ENCODE peak calls at places on chromosome 5, in five cellular contexts. M, Y, R, Q and Z are unnamed samples.

GRCh38 chr5:177085985-177086917 is at the start of gene FGFR4:
- DNase-seq in M (no peak), Y (peak), R (peak), Q (no peak), Z (peak)

GRCh38 chr5:63961125-63961597 is 1.1 kb downstream of the HTR1A start:
- DNase-seq in M (no peak), Y (peak), R (no peak), Q (no peak), Z (no peak)

GRCh38 chr5:158117467-158118165 is 258.7 kb upstream of the CLINT1 start:
- DNase-seq in M (no peak), Y (no peak), R (no peak), Q (no peak), Z (no peak)

GRCh38 chr5:150077996-150078801 is 8.2 kb downstream of the CSF1R start:
- DNase-seq in M (no peak), Y (no peak), R (no peak), Q (no peak), Z (no peak)

GRCh38 chr5:6328173-6328572 is 50.2 kb downstream of the MED10 start:
- DNase-seq in M (no peak), Y (no peak), R (no peak), Q (no peak), Z (no peak)

GRCh38 chr5:78109891-78110324 is 184.6 kb downstream of the AP3B1 start:
- DNase-seq in M (no peak), Y (no peak), R (no peak), Q (no peak), Z (no peak)

GRCh38 chr5:146007973-146008372 is 71.6 kb downstream of the SH3RF2 start:
- DNase-seq in M (no peak), Y (no peak), R (no peak), Q (no peak), Z (no peak)

GRCh38 chr5:96743065-96743768 is 64.5 kb downstream of the ERAP1 start:
- DNase-seq in M (no peak), Y (no peak), R (no peak), Q (no peak), Z (no peak)

GRCh38 chr5:176534640-176535039 is 2.6 kb downstream of the RNF44 start:
- DNase-seq in M (no peak), Y (no peak), R (no peak), Q (peak), Z (peak)

GRCh38 chr5:9951861-9952260 is 297.8 kb downstream of the ATPSCKMT start:
- DNase-seq in M (no peak), Y (no peak), R (no peak), Q (no peak), Z (no peak)

GRCh38 chr5:54537720-54538119 is 20.2 kb downstream of the SNX18 start:
- DNase-seq in M (no peak), Y (no peak), R (no peak), Q (no peak), Z (no peak)

GRCh38 chr5:99025298-99026045 is 96.7 kb upstream of the CHD1 start:
- DNase-seq in M (no peak), Y (no peak), R (no peak), Q (no peak), Z (no peak)